ENCODE peak calls at places on chromosomes 4 and X, in five cellular contexts. E is mesendoderm, P is IMR-90, C is mesenchymal stem cell, D is trophoblast cell. M is an unnamed sample.

GRCh38 chr4:125639182-125639621 is 324.4 kb downstream of the FAT4 start:
- DNase-seq in E (peak; percentile 83), P (peak; percentile 1), C (peak; percentile 6), D (no peak), M (peak; percentile 89)

GRCh38 chr4:71472946-71473345 is 134.1 kb downstream of the SLC4A4 start:
- DNase-seq in E (peak; percentile 3), P (peak; percentile 89), C (peak; percentile 52), D (peak; percentile 4), M (no peak)

GRCh38 chr4:42018451-42018850 is 28.1 kb downstream of the SLC30A9 start:
- DNase-seq in E (no peak), P (no peak), C (no peak), D (no peak), M (no peak)

GRCh38 chr4:153241295-153241694 is 37.1 kb downstream of the TRIM2 start:
- DNase-seq in E (no peak), P (no peak), C (no peak), D (no peak), M (no peak)

GRCh38 chr4:11480683-11481082 is 52.0 kb upstream of the HS3ST1 start:
- DNase-seq in E (no peak), P (peak; percentile 11), C (no peak), D (no peak), M (no peak)

GRCh38 chrX:27964432-27964831 is 16.8 kb downstream of the DCAF8L1 start:
- DNase-seq in E (no peak), P (no peak), C (no peak), D (no peak), M (no peak)

GRCh38 chrX:154918060-154918483 is 31.9 kb downstream of the F8A1 start:
- DNase-seq in E (peak; percentile 88), P (peak; percentile 80), C (peak; percentile 86), D (peak; percentile 33), M (peak; percentile 66)

GRCh38 chrX:130878350-130879341 is 24.4 kb downstream of the ENOX2 start:
- DNase-seq in E (no peak), P (peak; percentile 85), C (peak; percentile 70), D (no peak), M (no peak)

GRCh38 chr4:109303141-109303499 is 662 bp upstream of the COL25A1 start:
- DNase-seq in E (peak; percentile 88), P (no peak), C (peak; percentile 72), D (peak; percentile 30), M (no peak)

GRCh38 chr4:155948541-155948940 is 5.1 kb downstream of the CTSO start:
- DNase-seq in E (peak; percentile 64), P (peak; percentile 36), C (no peak), D (peak; percentile 46), M (no peak)

GRCh38 chr4:63221477-63221876 is 1187.8 kb downstream of the TECRL start:
- DNase-seq in E (no peak), P (no peak), C (no peak), D (no peak), M (no peak)

GRCh38 chr4:158710814-158711213 is 12.4 kb downstream of the PPID start:
- DNase-seq in E (peak; percentile 14), P (peak; percentile 8), C (peak; percentile 20), D (no peak), M (no peak)

GRCh38 chr4:102867278-102868152 is 1.3 kb upstream of the CISD2 start:
- DNase-seq in E (no peak), P (no peak), C (no peak), D (no peak), M (no peak)

GRCh38 chrX:24260827-24261550 is 52.9 kb downstream of the SUPT20HL2 start:
- DNase-seq in E (no peak), P (peak; percentile 47), C (peak; percentile 76), D (no peak), M (no peak)

GRCh38 chr4:152663203-152664066 is 16.4 kb downstream of the TMEM154 start:
- DNase-seq in E (no peak), P (no peak), C (peak; percentile 65), D (no peak), M (no peak)

GRCh38 chr4:185912779-185913178 is 100.8 kb upstream of the SORBS2 start:
- DNase-seq in E (no peak), P (no peak), C (no peak), D (no peak), M (no peak)

GRCh38 chrX:136768469-136769084 is 12.2 kb downstream of the ARHGEF6 start:
- DNase-seq in E (peak; percentile 56), P (peak; percentile 83), C (peak; percentile 82), D (peak; percentile 53), M (peak; percentile 37)

GRCh38 chrX:2867191-2867590 is 38.5 kb downstream of the GYG2 start:
- DNase-seq in E (no peak), P (no peak), C (no peak), D (no peak), M (no peak)

GRCh38 chrX:71667328-71668247 is at the start of gene LOC101059915:
- DNase-seq in E (no peak), P (no peak), C (no peak), D (no peak), M (no peak)

GRCh38 chrX:151510203-151510602 is 53.3 kb upstream of the PASD1 start:
- DNase-seq in E (peak; percentile 17), P (no peak), C (no peak), D (no peak), M (no peak)

GRCh38 chrX:10172867-10173266 is 16.1 kb downstream of the CLCN4 start:
- DNase-seq in E (peak; percentile 89), P (peak; percentile 30), C (peak; percentile 38), D (peak; percentile 29), M (no peak)

GRCh38 chr4:7741946-7742806 is 197.5 kb downstream of the AFAP1 start:
- DNase-seq in E (no peak), P (no peak), C (no peak), D (no peak), M (no peak)

GRCh38 chr4:7739918-7740865 is 199.5 kb downstream of the AFAP1 start:
- DNase-seq in E (no peak), P (no peak), C (no peak), D (no peak), M (no peak)

GRCh38 chr4:7742807-7743158 is 196.9 kb downstream of the AFAP1 start:
- DNase-seq in E (no peak), P (no peak), C (no peak), D (no peak), M (no peak)

GRCh38 chr4:7739077-7739917 is 200.4 kb downstream of the AFAP1 start:
- DNase-seq in E (no peak), P (no peak), C (no peak), D (no peak), M (no peak)

GRCh38 chr4:7740866-7741525 is 198.7 kb downstream of the AFAP1 start:
- DNase-seq in E (no peak), P (no peak), C (no peak), D (no peak), M (no peak)
- H2BK120ac ChIP-seq in E (no peak overlapping the region), P (no peak overlapping the region), C (no peak overlapping the region), D (no peak overlapping the region), M (no peak overlapping the region)

GRCh38 chrX:41333994-41334865 is at the start of gene DDX3X:
- DNase-seq in E (peak; percentile 71), P (peak; percentile 91), C (peak; percentile 91), D (peak; percentile 78), M (peak; percentile 85)
- H2BK120ac ChIP-seq in E (peak within 1 kb of the TSS; percentile 5), P (peak within 1 kb of the TSS; percentile 95), C (peak within 1 kb of the TSS; percentile 89), D (peak within 1 kb of the TSS; percentile 99), M (peak within 1 kb of the TSS; percentile 99)

DNA sequence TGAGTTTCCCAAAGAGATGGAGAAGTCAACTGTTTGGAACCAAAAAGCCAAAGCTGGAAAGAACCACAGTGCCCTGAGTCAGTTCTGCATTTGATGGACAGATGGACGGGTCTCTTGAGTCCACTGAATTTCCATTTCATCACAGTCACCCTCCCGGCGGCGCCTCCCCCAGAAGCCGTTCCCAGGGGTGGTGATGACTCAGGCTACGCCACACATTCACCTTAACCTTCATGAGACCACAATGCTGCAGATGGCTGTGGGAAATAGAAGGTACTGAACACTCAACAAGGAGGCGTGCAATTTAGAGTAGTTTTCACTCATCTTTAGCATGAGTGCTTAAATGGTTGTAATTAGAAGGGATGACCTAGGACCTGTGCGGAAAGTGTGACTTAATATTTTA is 61.3 kb downstream of the STOX2 start:
- DNase-seq in E (no peak), P (peak; percentile 4), C (no peak), D (no peak), M (no peak)
- H2BK120ac ChIP-seq in E (no peak overlapping the region), P (no peak overlapping the region), C (no peak overlapping the region), D (no peak overlapping the region), M (no peak overlapping the region)

GRCh38 chr4:26766142-26766541 is 94.5 kb upstream of the STIM2 start:
- DNase-seq in E (no peak), P (no peak), C (no peak), D (no peak), M (no peak)
- H2BK120ac ChIP-seq in E (no peak overlapping the region), P (no peak overlapping the region), C (no peak overlapping the region), D (no peak overlapping the region), M (no peak overlapping the region)

DNA sequence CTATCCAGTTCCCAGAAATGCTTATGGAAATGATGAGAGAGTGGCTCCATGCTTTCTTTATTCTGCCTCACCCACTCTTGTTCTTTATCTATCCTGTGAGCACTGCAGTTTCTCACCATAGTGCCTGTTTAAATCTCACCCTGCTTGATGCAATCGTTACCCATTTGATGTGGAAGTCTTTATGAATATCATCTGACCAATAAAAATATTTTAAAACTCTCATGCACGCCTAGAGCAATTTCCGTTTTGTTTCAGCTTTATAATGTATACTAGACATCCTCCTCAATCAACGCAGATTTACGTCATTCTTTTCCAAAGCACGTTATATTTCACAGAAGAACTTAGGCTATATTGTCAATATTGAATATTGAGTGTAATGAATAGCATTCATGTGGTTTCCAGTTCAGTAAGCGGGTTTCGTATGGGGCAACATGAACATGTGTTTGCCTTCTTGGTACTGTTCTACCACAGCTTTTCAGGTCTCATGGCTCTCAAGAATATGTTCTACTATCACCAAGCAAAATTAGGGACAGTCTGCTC is 32.9 kb downstream of the GPM6A start:
- DNase-seq in E (no peak), P (no peak), C (no peak), D (no peak), M (no peak)
- H2BK120ac ChIP-seq in E (no peak overlapping the region), P (no peak overlapping the region), C (no peak overlapping the region), D (no peak overlapping the region), M (no peak overlapping the region)

GRCh38 chr4:112706840-112707207 is 69.9 kb downstream of the LARP7 start:
- DNase-seq in E (no peak), P (no peak), C (no peak), D (no peak), M (no peak)
- H2BK120ac ChIP-seq in E (peak overlapping the region; percentile 95), P (no peak overlapping the region), C (no peak overlapping the region), D (no peak overlapping the region), M (no peak overlapping the region)

M was measured in H9.